ENCODE peak calls at places on chromosomes 11 and 22, in four cellular contexts. F, O, A and D are unnamed samples.

GRCh38 chr11:116533186-116533825 is 239.5 kb downstream of the BUD13 start:
- DNase-seq in F (no peak), A (no peak), O (no peak), D (no peak)

GRCh38 chr11:11414996-11415395 is 61.9 kb upstream of the CSNK2A3 start:
- DNase-seq in A (no peak), F (no peak), O (no peak), D (no peak)

GRCh38 chr22:26894766-26895485 is 237.5 kb downstream of the MIAT start:
- DNase-seq in A (no peak), O (no peak), F (peak), D (peak)

GRCh38 chr11:61092280-61092766 is 10.0 kb upstream of the CD5 start:
- DNase-seq in O (no peak), A (peak), F (no peak), D (no peak)

GRCh38 chr11:102545701-102546100 is 15.2 kb upstream of the MMP7 start:
- DNase-seq in A (no peak), O (no peak), F (no peak), D (no peak)

GRCh38 chr11:72232260-72233055 is 7.9 kb downstream of the INPPL1 start:
- DNase-seq in F (no peak), O (no peak), A (no peak), D (no peak)

GRCh38 chr11:116353517-116353916 is 419.3 kb downstream of the BUD13 start:
- DNase-seq in O (no peak), A (no peak), F (no peak), D (no peak)

GRCh38 chr22:17370036-17370765 is 941 bp downstream of the CECR2 start:
- DNase-seq in A (peak), F (no peak), O (peak), D (no peak)

GRCh38 chr11:7551571-7551970 is 37.8 kb downstream of the PPFIBP2 start:
- DNase-seq in F (no peak), A (no peak), O (no peak), D (peak)

GRCh38 chr22:50236731-50237409 is 8.0 kb downstream of the TUBGCP6 start:
- DNase-seq in F (no peak), A (no peak), O (peak), D (no peak)

GRCh38 chr11:126194121-126194543 is 17.3 kb downstream of the RPUSD4 start:
- DNase-seq in A (peak), F (peak), O (no peak), D (peak)

GRCh38 chr11:85647604-85648299 is at the start of gene TMEM126A:
- DNase-seq in O (peak), A (peak), F (peak), D (peak)

GRCh38 chr11:2815762-2816496 is 69.6 kb downstream of the CDKN1C start:
- DNase-seq in A (no peak), F (no peak), O (peak), D (no peak)

GRCh38 chr11:128513915-128514681 is 73.3 kb downstream of the ETS1 start:
- DNase-seq in F (no peak), A (no peak), O (no peak), D (no peak)

GRCh38 chr11:59667812-59668187 is 1.0 kb downstream of the PATL1 start:
- DNase-seq in O (no peak), F (no peak), A (no peak), D (no peak)

GRCh38 chr22:18024276-18024939 is at the start of gene MICAL3:
- DNase-seq in A (peak), O (peak), F (no peak), D (peak)

GRCh38 chr11:130600139-130600538 is 151.7 kb downstream of the ADAMTS15 start:
- DNase-seq in O (no peak), A (no peak), F (no peak), D (peak)

GRCh38 chr11:72100462-72100861 is 2.6 kb downstream of the LAMTOR1 start:
- DNase-seq in F (no peak), A (no peak), O (no peak), D (no peak)

GRCh38 chr11:61747389-61748285 is 4.8 kb upstream of the MYRF start:
- DNase-seq in O (peak), A (peak), F (peak), D (peak)

GRCh38 chr22:41682033-41682807 is 6.4 kb downstream of the SNU13 start:
- DNase-seq in O (peak), A (peak), F (peak), D (peak)

GRCh38 chr11:121557348-121557747 is 104.6 kb upstream of the SORL1-AS1 start:
- DNase-seq in F (no peak), A (no peak), O (no peak), D (no peak)

GRCh38 chr11:110379261-110379660 is 50.5 kb upstream of the FDX1 start:
- DNase-seq in F (no peak), O (no peak), A (no peak), D (no peak)

GRCh38 chr22:23055448-23056179 is 14.7 kb upstream of the GNAZ start:
- DNase-seq in A (no peak), F (no peak), O (no peak), D (no peak)

GRCh38 chr11:102254047-102254446 is 63.2 kb upstream of the BIRC3 start:
- DNase-seq in A (no peak), O (no peak), F (no peak), D (no peak)

GRCh38 chr11:134369656-134370525 is 38.1 kb downstream of the GLB1L2 start:
- DNase-seq in A (no peak), F (no peak), O (no peak), D (no peak)

GRCh38 chr11:119029340-119030028 is 1.2 kb downstream of the SLC37A4 start:
- DNase-seq in F (peak), O (no peak), A (no peak), D (no peak)

GRCh38 chr11:75810637-75811383 is 4.2 kb upstream of the UVRAG start:
- DNase-seq in F (no peak), O (no peak), A (no peak), D (no peak)

GRCh38 chr11:35012467-35013191 is 96.2 kb downstream of the PDHX start:
- DNase-seq in A (no peak), F (no peak), O (no peak), D (no peak)

GRCh38 chr11:10805741-10806140 is 3.0 kb downstream of the EIF4G2 start:
- DNase-seq in A (no peak), F (no peak), O (no peak), D (no peak)

GRCh38 chr11:46347637-46348311 is 511 bp downstream of the DGKZ start:
- DNase-seq in O (no peak), A (peak), F (no peak), D (no peak)

GRCh38 chr11:86580535-86580934 is 91.9 kb downstream of the ME3 start:
- DNase-seq in A (no peak), O (no peak), F (no peak), D (no peak)

GRCh38 chr11:15704064-15704463 is 589.3 kb downstream of the INSC start:
- DNase-seq in A (no peak), O (no peak), F (no peak), D (no peak)

GRCh38 chr11:128893578-128894295 is 2.6 kb downstream of the KCNJ5 start:
- DNase-seq in O (no peak), A (no peak), F (no peak), D (no peak)

GRCh38 chr22:25818541-25818940 is 76.6 kb downstream of the MYO18B start:
- DNase-seq in A (no peak), F (no peak), O (no peak), D (no peak)
- H3K4me3 ChIP-seq in A (no peak), F (no peak), O (no peak), D (no peak)

DNA sequence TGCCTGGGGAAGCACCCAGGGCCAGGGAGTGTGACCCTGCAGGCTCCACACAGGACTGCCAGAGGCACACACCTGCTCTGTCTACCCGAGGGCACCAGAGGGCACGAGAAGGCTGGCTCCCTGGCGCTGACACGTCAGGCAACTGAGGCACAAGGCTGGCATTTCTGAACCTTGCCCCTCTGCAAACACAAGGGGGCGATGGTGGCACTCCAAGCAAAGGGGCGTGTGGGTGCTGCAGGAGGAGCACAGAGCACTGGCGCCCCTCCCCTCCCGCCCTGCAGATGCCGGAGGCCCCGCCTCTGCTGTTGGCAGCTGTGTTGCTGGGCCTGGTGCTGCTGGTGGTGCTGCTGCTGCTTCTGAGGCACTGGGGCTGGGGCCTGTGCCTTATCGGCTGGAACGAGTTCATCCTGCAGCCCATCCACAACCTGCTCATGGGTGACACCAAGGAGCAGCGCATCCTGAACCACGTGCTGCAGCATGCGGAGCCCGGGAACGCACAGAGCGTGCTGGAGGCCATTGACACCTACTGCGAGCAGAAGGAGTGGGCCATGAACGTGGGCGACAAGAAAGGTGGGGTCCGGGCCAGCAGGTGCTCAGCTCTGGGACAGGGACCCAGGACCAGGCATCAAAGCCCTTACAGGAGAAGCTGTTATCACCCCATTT is 20.8 kb upstream of the TXNRD2 start:
- DNase-seq in F (peak), O (peak), A (peak), D (peak)
- TF ChIP-seq CTCF in F (peak), O (peak), A (peak), D (peak)

GRCh38 chr11:63641727-63642126 is 27.5 kb upstream of the PLAAT3 start:
- DNase-seq in A (no peak), O (no peak), F (no peak), D (peak)

GRCh38 chr11:63639195-63639832 is 25.1 kb upstream of the PLAAT3 start:
- DNase-seq in O (no peak), F (peak), A (no peak), D (peak)

GRCh38 chr11:63643205-63643604 is 28.0 kb downstream of the ATL3 start:
- DNase-seq in O (no peak), F (no peak), A (no peak), D (no peak)
- H3K4me3 ChIP-seq in O (no peak), F (no peak), A (no peak), D (no peak)

GRCh38 chr11:122910775-122911174 is 28.2 kb downstream of the JHY start:
- DNase-seq in A (no peak), O (no peak), F (no peak), D (peak)
- TF ChIP-seq CTCF in A (peak), O (peak), F (no peak), D (no peak)

GRCh38 chr11:64251722-64251985 is 324 bp downstream of the PLCB3 start:
- DNase-seq in O (no peak), A (no peak), F (no peak), D (no peak)

GRCh38 chr11:64253481-64253880 is 2.2 kb downstream of the PLCB3 start:
- DNase-seq in F (peak), A (no peak), O (no peak), D (no peak)

GRCh38 chr11:64254326-64254725 is 3.0 kb downstream of the PLCB3 start:
- DNase-seq in O (no peak), A (no peak), F (no peak), D (no peak)

GRCh38 chr11:64251986-64252837 is 882 bp downstream of the PLCB3 start:
- DNase-seq in O (peak), A (peak), F (no peak), D (peak)

GRCh38 chr11:64253043-64253442 is 1.7 kb downstream of the PLCB3 start:
- DNase-seq in A (no peak), O (no peak), F (no peak), D (no peak)
- H3K4me3 ChIP-seq in A (no peak), O (peak), F (peak), D (peak)

GRCh38 chr22:29464581-29464980 is 15.4 kb upstream of the NEFH start:
- DNase-seq in A (no peak), O (no peak), F (no peak), D (no peak)

GRCh38 chr22:29459773-29460172 is 20.2 kb upstream of the NEFH start:
- DNase-seq in F (no peak), O (no peak), A (no peak), D (no peak)

GRCh38 chr22:29458551-29458950 is 20.2 kb downstream of the RFPL1 start:
- DNase-seq in A (no peak), F (no peak), O (no peak), D (peak)

GRCh38 chr22:29461263-29461662 is 18.8 kb upstream of the NEFH start:
- DNase-seq in A (no peak), O (no peak), F (no peak), D (no peak)

DNA sequence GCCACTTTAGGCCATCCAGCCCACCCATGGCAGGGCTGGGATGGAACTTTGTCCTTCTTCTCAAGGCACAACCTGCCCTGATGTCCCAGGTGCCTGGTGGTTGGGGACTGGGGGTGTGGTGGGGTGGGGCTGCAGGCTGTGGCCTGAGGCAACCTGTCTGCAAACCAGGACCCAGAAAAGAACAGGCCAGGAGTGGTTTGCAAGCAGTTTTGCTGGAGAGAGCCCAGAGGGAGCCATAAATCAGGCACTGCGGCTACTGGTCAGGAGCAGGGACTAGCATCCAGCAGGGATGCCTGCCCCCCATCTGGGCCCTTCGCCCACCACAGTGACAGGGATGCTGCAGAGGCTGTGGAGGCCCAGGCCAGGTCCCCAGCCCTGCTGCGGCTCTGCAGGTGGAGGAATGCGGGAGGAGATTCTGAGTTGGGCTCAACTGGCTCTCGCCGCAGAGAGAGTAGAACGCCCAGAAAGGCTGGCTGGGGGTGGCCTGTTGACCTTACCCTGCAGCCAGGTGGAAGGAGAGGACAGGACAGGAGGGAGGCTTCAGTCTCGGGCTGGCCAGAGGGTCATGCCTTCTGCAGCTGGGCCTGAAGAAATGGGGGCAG is 16.4 kb upstream of the NEFH start:
- DNase-seq in O (no peak), A (no peak), F (no peak), D (no peak)
- TF ChIP-seq CTCF in O (no peak), A (no peak), F (no peak), D (no peak)

GRCh38 chr11:31810779-31811647 is at the start of gene PAX6:
- DNase-seq in O (no peak), F (no peak), A (no peak), D (no peak)
- H3K4me3 ChIP-seq in O (peak), F (peak), A (no peak), D (peak)